ENCODE peak calls at places on chromosomes 1 and 21, in five cellular contexts. X is activated T-cell treated with anti-CD3 and anti-CD28 coated beads, Interleukin-2, amount 50 U/mL, for 72 hours; G is NCI-H460; C is putamen; I is NK-92 treated with Interleukin-12 subunit alpha and Interleukin-12 subunit beta, amount 100 ng/mL, for 24 hours. W is an unnamed sample.

GRCh38 chr1:214551052-214551435 is 358 bp downstream of the PTPN14 start:
- DNase-seq in G (peak), X (peak), C (no peak), I (no peak), W (no peak)

GRCh38 chr21:46543306-46543705 is 61.6 kb downstream of the S100B start:
- DNase-seq in I (no peak), C (no peak), X (no peak), G (no peak), W (no peak)

GRCh38 chr21:38181101-38181500 is 75.7 kb upstream of the KCNJ15 start:
- DNase-seq in C (no peak), I (no peak), G (no peak), X (no peak), W (no peak)

GRCh38 chr1:167694691-167695090 is 27.1 kb upstream of the MPZL1 start:
- DNase-seq in I (no peak), C (no peak), G (no peak), X (no peak), W (no peak)

GRCh38 chr1:36752891-36753361 is 270.2 kb upstream of the CSF3R start:
- DNase-seq in G (no peak), X (no peak), C (no peak), I (no peak), W (no peak)

GRCh38 chr21:46128106-46128982 is 27.0 kb downstream of the FTCD start:
- DNase-seq in X (no peak), C (no peak), I (no peak), G (no peak), W (peak)

GRCh38 chr1:175192630-175193338 is at the start of gene KIAA0040:
- DNase-seq in X (peak), I (peak), G (peak), C (no peak), W (peak)

GRCh38 chr1:63753591-63753990 is 20.2 kb upstream of the ROR1 start:
- DNase-seq in X (no peak), C (no peak), I (no peak), G (no peak), W (no peak)

GRCh38 chr1:113701429-113701828 is 57.9 kb downstream of the PHTF1 start:
- DNase-seq in X (no peak), I (no peak), G (no peak), C (no peak), W (no peak)

GRCh38 chr1:244653439-244654283 is 735 bp downstream of the DESI2 start:
- DNase-seq in I (peak), C (no peak), X (no peak), G (peak), W (peak)

GRCh38 chr1:228164561-228165371 is 838 bp upstream of the IBA57 start:
- DNase-seq in G (no peak), I (no peak), C (no peak), X (no peak), W (no peak)

GRCh38 chr1:206744683-206745082 is 25.9 kb upstream of the IL19 start:
- DNase-seq in C (no peak), G (no peak), I (no peak), X (peak), W (peak)

GRCh38 chr1:182389619-182390047 is 2.0 kb downstream of the GLUL start:
- DNase-seq in C (no peak), I (no peak), X (peak), G (no peak), W (peak)

GRCh38 chr1:93255222-93256079 is 74.9 kb downstream of the CCDC18 start:
- DNase-seq in I (no peak), C (no peak), G (no peak), X (no peak), W (peak)

GRCh38 chr1:40182956-40183710 is 21.9 kb downstream of the RLF start:
- DNase-seq in X (no peak), G (no peak), I (no peak), C (no peak), W (peak)

GRCh38 chr1:215079456-215079855 is 3.1 kb upstream of the KCNK2 start:
- DNase-seq in G (no peak), X (no peak), I (no peak), C (no peak), W (no peak)

GRCh38 chr1:246971969-246972368 is 35.9 kb downstream of the ZNF695 start:
- DNase-seq in I (no peak), X (no peak), G (no peak), C (no peak), W (no peak)

GRCh38 chr1:244846653-244847052 is 11.2 kb downstream of the COX20 start:
- DNase-seq in C (no peak), X (no peak), G (no peak), I (no peak), W (no peak)